ENCODE peak calls at places on chromosome 20, in four cellular contexts. X, Q, A and W are unnamed samples.

GRCh38 chr20:62116558-62117361 is 5.5 kb upstream of the LSM14B start:
- DNase-seq in X (no peak), Q (no peak), A (no peak), W (no peak)

GRCh38 chr20:10131612-10132345 is 86.9 kb upstream of the SNAP25 start:
- DNase-seq in X (peak), Q (no peak), A (peak), W (no peak)

GRCh38 chr20:50434653-50435396 is 75.4 kb upstream of the PTPN1 start:
- DNase-seq in X (no peak), Q (no peak), A (peak), W (no peak)

GRCh38 chr20:53831812-53832211 is 238.2 kb upstream of the ZNF217 start:
- DNase-seq in X (no peak), Q (no peak), A (no peak), W (no peak)

GRCh38 chr20:9276964-9277363 is 208.1 kb downstream of the PLCB4 start:
- DNase-seq in X (no peak), Q (no peak), A (no peak), W (no peak)

GRCh38 chr20:52893498-52893897 is 78.7 kb upstream of the TSHZ2 start:
- DNase-seq in X (no peak), Q (no peak), A (no peak), W (no peak)

GRCh38 chr20:23918101-23918862 is 38.7 kb upstream of the CST5 start:
- DNase-seq in X (no peak), Q (no peak), A (no peak), W (no peak)

GRCh38 chr20:58574469-58574868 is 59.3 kb upstream of the APCDD1L start:
- DNase-seq in X (no peak), Q (no peak), A (no peak), W (no peak)

GRCh38 chr20:18223399-18223798 is 64.9 kb upstream of the ZNF133 start:
- DNase-seq in X (no peak), Q (no peak), A (no peak), W (no peak)

GRCh38 chr20:53030061-53030460 is 57.9 kb downstream of the TSHZ2 start:
- DNase-seq in X (no peak), Q (no peak), A (no peak), W (no peak)

GRCh38 chr20:52800734-52801627 is 171.2 kb upstream of the TSHZ2 start:
- DNase-seq in X (no peak), Q (no peak), A (no peak), W (no peak)

GRCh38 chr20:10433014-10433622 is 904 bp downstream of the MKKS start:
- DNase-seq in X (no peak), Q (no peak), A (no peak), W (no peak)

GRCh38 chr20:50765674-50766073 is 29.2 kb upstream of the BCAS4 start:
- DNase-seq in X (no peak), Q (no peak), A (no peak), W (no peak)

GRCh38 chr20:9966966-9967365 is 67.8 kb upstream of the ANKEF1 start:
- DNase-seq in X (no peak), Q (no peak), A (no peak), W (no peak)